ENCODE peak calls at places on chromosome 6, in five cellular contexts. D is left lung, I is stomach, O is HCT116, W is cardiac muscle cell. A is an unnamed sample. For H3K9me3 and H3K36me3, the result is how much of the 10 kb centered on the place peaks cover.

GRCh38 chr6:166761801-166762200 is 134.8 kb upstream of the RPS6KA2 start:
- DNase-seq in D (no peak), I (no peak), O (no peak), W (no peak), A (no peak)

GRCh38 chr6:158387036-158387435 is 74.8 kb downstream of the TULP4 start:
- DNase-seq in D (no peak), I (no peak), O (peak), W (no peak), A (peak)

GRCh38 chr6:41663558-41663957 is 25.3 kb downstream of the MDFI start:
- DNase-seq in D (no peak), I (no peak), O (no peak), W (no peak), A (no peak)

GRCh38 chr6:148620579-148621298 is 126.1 kb upstream of the UST start:
- DNase-seq in D (no peak), I (no peak), O (no peak), W (no peak), A (peak)

GRCh38 chr6:3194535-3195376 is 32.7 kb downstream of the TUBB2B start:
- DNase-seq in D (no peak), I (no peak), O (no peak), W (peak), A (no peak)

GRCh38 chr6:36050947-36051710 is 23.5 kb downstream of the MAPK14 start:
- DNase-seq in D (no peak), I (no peak), O (no peak), W (no peak), A (no peak)

GRCh38 chr6:53189554-53189953 is 40.9 kb upstream of the GCM1 start:
- DNase-seq in D (no peak), I (no peak), O (no peak), W (peak), A (no peak)

GRCh38 chr6:16058188-16058780 is 70.6 kb upstream of the MYLIP start:
- DNase-seq in D (no peak), I (peak), O (no peak), W (no peak), A (no peak)

GRCh38 chr6:111210074-111210729 is 122.9 kb downstream of the SLC16A10 start:
- DNase-seq in D (no peak), I (no peak), O (peak), W (peak), A (peak)

GRCh38 chr6:117194978-117195377 is 70.4 kb upstream of the VGLL2 start:
- DNase-seq in D (no peak), I (no peak), O (no peak), W (no peak), A (no peak)

GRCh38 chr6:150293423-150294280 is 75.2 kb upstream of the IYD start:
- DNase-seq in D (no peak), I (no peak), O (peak), W (peak), A (no peak)

GRCh38 chr6:6645266-6645917 is 56.9 kb downstream of the LY86 start:
- DNase-seq in D (no peak), I (no peak), O (no peak), W (no peak), A (no peak)

GRCh38 chr6:9139762-9140161 is 704.4 kb upstream of the SLC35B3 start:
- DNase-seq in D (no peak), I (no peak), O (no peak), W (no peak), A (no peak)

GRCh38 chr6:68628156-68628555 is 6.9 kb upstream of the ADGRB3 start:
- DNase-seq in D (no peak), I (no peak), O (no peak), W (no peak), A (no peak)

GRCh38 chr6:89357390-89357789 is 4.9 kb upstream of the UBE2J1 start:
- DNase-seq in D (no peak), I (no peak), O (no peak), W (no peak), A (no peak)

GRCh38 chr6:29696147-29697129 is 15.5 kb upstream of the ZFP57 start:
- DNase-seq in D (no peak), I (no peak), O (no peak), W (peak), A (no peak)

GRCh38 chr6:130740308-130740707 is 86.9 kb upstream of the SMLR1 start:
- DNase-seq in D (no peak), I (no peak), O (no peak), W (no peak), A (no peak)

GRCh38 chr6:49934770-49935169 is 29.2 kb downstream of the DEFB114 start:
- DNase-seq in D (no peak), I (no peak), O (no peak), W (no peak), A (no peak)

GRCh38 chr6:159557046-159557445 is 136.0 kb downstream of the SOD2 start:
- DNase-seq in D (no peak), I (no peak), O (no peak), W (no peak), A (no peak)
- H3K9me3 ChIP-seq in D (under half), I (under half), O (under half), W (under half), A (under half)

GRCh38 chr6:44120692-44121443 is 6.4 kb downstream of the MRPL14 start:
- DNase-seq in D (no peak), I (no peak), O (no peak), W (no peak), A (no peak)
- H3K36me3 ChIP-seq in D (under half), I (under half), O (under half), W (under half), A (under half)

DNA sequence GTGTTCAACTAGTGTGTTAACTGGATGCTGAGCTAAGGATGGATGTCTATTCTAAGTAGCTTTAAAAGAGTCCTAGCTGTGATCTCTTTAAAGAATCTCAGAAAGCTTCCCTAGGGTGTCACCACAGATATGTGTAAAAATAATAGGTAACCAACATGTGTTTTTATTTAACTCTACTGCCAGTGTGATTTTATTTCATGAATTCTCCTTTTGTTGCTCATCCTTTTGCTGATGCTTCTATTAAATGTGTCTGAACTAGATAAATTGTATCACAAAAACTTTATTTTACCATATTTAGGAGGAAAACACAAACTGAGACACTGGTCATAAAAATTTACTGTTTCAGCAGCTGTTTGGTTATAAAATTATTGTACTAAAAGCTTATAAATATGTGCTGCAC is 809.4 kb upstream of the CITED2 start:
- DNase-seq in D (no peak), I (no peak), O (no peak), W (no peak), A (no peak)
- H3K9me3 ChIP-seq in D (under half), I (under half), O (under half), W (under half), A (under half)

GRCh38 chr6:155297669-155298068 is 16.6 kb downstream of the TFB1M start:
- DNase-seq in D (no peak), I (no peak), O (no peak), W (no peak), A (no peak)

GRCh38 chr6:155306958-155307357 is 7.3 kb downstream of the TFB1M start:
- DNase-seq in D (no peak), I (no peak), O (no peak), W (no peak), A (no peak)

GRCh38 chr6:155303361-155303870 is 10.9 kb downstream of the TFB1M start:
- DNase-seq in D (no peak), I (no peak), O (no peak), W (peak), A (no peak)

GRCh38 chr6:155301867-155302266 is 12.4 kb downstream of the TFB1M start:
- DNase-seq in D (no peak), I (no peak), O (no peak), W (peak), A (no peak)
- H3K36me3 ChIP-seq in D (under half), I (under half), O (under half), W (under half), A (under half)

GRCh38 chr6:138494312-138494711 is 5.0 kb downstream of the NHSL1 start:
- DNase-seq in D (no peak), I (no peak), O (no peak), W (no peak), A (no peak)
- H3K9me3 ChIP-seq in D (under half), I (under half), O (under half), W (under half), A (under half)

GRCh38 chr6:169227116-169227515 is 26.5 kb downstream of the THBS2 start:
- DNase-seq in D (no peak), I (no peak), O (no peak), W (no peak), A (no peak)
- H3K36me3 ChIP-seq in D (under half), I (under half), O (under half), W (under half), A (under half)

DNA sequence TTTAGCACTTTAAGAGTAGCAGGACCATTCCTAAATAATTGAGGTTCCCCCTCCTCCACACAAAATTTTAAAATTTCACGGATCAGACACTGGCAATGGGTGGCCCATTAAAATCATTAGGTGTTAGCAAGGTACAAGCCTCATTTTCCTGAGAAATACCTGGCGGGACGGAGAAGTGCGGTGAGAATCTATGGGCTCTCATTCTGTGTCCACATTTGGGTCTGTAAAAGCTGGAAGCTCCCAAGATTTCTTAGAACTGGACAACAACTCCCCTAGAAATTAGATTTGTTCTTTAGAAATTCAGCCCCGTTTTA is 5.9 kb downstream of the SIM1 start:
- DNase-seq in D (no peak), I (no peak), O (no peak), W (no peak), A (no peak)
- H3K9me3 ChIP-seq in D (under half), I (under half), O (under half), W (under half), A (under half)

DNA sequence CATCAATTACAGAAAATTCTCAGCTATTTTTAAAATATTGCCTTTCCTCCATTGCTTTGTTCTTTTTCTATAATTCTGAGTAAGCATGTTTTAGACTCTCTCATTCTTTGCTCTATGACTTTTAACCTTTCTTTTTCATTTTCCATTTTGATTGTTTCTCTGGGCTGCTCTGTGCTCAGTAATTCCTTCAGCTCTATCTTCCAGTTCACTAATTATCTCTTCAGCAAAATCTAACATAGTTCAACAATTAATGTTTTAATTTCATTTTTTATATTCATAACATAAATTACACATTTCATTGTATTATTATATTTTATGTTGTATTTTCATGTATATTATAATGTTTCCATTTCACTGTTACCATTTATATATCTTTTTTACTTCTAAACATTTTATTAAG is 198.8 kb upstream of the NOX3 start:
- DNase-seq in D (no peak), I (no peak), O (no peak), W (no peak), A (no peak)
- H3K36me3 ChIP-seq in D (under half), I (under half), O (under half), W (under half), A (under half)

DNA sequence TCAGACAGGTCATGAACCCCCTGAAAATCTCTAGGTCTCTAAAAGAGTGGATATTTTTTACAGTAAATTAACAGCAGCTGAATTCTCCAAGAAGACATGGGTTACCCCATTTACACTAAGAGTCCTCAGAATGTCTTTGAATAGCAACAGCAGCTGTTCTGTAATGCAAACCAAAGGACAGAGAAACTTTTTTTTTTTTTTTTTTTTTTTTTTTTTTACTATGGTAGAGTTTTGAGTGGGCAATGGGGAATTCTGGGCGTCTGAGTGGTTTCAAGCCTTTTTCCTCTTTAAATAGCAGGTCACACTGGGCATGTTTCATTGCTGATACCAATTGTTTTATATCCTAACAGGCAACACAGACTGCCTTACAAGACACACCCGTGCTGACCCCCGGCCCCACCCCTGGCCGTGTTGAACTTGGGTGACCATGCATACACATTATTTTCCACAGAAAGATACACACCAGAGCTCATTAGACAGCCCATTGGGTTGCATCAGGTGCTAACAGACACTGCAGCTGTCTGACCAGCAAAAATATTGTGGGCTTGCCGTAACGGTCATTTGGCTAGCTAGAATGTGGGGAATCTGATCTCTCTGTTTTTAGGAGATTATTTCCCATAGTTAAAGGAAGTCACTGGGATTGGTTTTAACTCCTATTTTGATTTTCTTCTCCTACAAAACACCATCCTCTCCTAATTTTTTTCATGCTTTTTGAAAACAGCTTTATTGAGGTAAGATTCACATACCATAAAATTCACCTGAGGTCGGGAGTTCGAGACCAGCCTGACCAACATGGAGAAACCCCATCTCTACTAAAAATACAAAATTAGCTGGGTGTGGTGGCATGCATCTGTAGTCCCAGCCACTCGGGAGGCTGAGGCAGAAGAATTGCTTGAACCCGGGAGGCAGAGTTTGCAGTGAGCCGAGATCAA is 26.7 kb upstream of the IRF4 start:
- DNase-seq in D (peak), I (no peak), O (no peak), W (no peak), A (no peak)
- H3K9me3 ChIP-seq in D (under half), I (under half), O (under half), W (under half), A (under half)